ENCODE peak calls at places on chromosomes 3 and 15, in eight cellular contexts. L is GM12865, S is colonic mucosa, K is cardiac muscle cell, R is GM13976, T is mucosa of descending colon, Z is fibroblast of mammary gland, A is A673. M is an unnamed sample.

GRCh38 chr15:85488997-85489396 is 108.6 kb downstream of the AKAP13 start:
- DNase-seq in L (no peak), S (no peak), K (no peak), R (no peak), T (no peak), Z (no peak), A (no peak), M (no peak)

GRCh38 chr15:101038327-101039003 is 119.3 kb downstream of the LRRK1 start:
- DNase-seq in L (no peak), S (peak; percentile 2), K (no peak), R (no peak), T (no peak), Z (no peak), A (no peak), M (no peak)

GRCh38 chr3:155382396-155383042 is 89.0 kb upstream of the STRIT1 start:
- DNase-seq in L (peak; percentile 38), S (peak; percentile 75), K (peak; percentile 68), R (peak; percentile 28), T (peak; percentile 63), Z (peak; percentile 73), A (peak; percentile 80), M (peak; percentile 39)

GRCh38 chr3:48408823-48409281 is 21.0 kb downstream of the PLXNB1 start:
- DNase-seq in L (no peak), S (peak; percentile 15), K (no peak), R (peak; percentile 35), T (no peak), Z (no peak), A (no peak), M (no peak)

GRCh38 chr3:152030320-152030719 is 156.9 kb downstream of the SUCNR1 start:
- DNase-seq in L (no peak), S (no peak), K (no peak), R (no peak), T (no peak), Z (no peak), A (no peak), M (no peak)

GRCh38 chr15:96273317-96274086 is 57.0 kb upstream of the NR2F2 start:
- DNase-seq in L (peak; percentile 28), S (no peak), K (peak; percentile 90), R (no peak), T (no peak), Z (peak; percentile 100), A (peak; percentile 54), M (peak; percentile 61)

GRCh38 chr3:65907232-65908130 is 131.2 kb downstream of the MAGI1 start:
- DNase-seq in L (peak; percentile 12), S (no peak), K (no peak), R (no peak), T (no peak), Z (no peak), A (no peak), M (no peak)

GRCh38 chr3:55309336-55309735 is 177.8 kb downstream of the WNT5A start:
- DNase-seq in L (no peak), S (no peak), K (no peak), R (no peak), T (no peak), Z (peak; percentile 92), A (no peak), M (no peak)

DNA sequence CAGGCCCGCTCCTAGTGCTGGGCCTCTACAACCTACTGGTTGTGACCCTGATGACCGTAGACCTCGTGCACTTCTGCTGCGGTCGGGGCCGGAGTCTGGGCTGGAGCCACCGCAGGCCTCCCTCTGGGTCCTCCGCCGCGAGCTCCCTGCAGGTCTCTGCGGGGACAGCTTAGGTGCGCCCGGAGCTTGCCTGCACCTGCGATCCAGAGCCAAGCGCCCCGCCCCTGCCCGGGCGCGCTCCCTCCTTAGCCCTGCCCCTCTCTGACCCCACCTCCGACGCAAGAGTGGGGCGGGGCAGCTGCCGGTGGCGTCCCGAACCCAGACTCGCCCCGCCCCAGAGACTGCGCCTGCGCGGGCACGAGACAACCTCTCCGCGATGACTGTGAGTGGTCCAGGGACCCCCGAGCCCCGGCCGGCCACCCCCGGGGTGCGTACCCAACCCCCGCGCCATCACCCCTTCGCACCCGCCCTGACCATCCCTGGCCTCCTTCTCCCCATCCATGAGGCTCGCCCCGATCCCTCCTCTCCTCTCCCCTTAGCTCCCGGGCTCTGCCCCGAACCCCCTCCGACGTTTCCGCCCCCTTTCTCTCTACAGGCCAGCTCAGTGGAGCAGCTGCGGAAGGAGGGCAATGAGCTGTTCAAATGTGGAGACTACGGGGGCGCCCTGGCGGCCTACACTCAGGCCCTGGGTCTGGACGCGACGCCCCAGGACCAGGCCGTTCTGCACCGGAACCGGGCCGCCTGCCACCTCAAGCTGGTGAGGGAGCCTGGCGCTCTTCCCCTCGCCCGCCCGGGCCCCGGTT is at the start of gene UNC45A:
- DNase-seq in L (peak; percentile 94), S (peak; percentile 98), K (peak; percentile 86), R (peak; percentile 99), T (peak; percentile 98), Z (peak; percentile 78), A (peak; percentile 94), M (peak; percentile 97)
- TF ChIP-seq CTCF in L (no peak), S (no peak), K (no peak), R (no peak), T (no peak), Z (no peak), A (no peak), M (no peak)

GRCh38 chr3:9933561-9934234 is at the start of gene CRELD1:
- DNase-seq in L (peak; percentile 97), S (peak; percentile 96), K (peak; percentile 96), R (peak; percentile 96), T (peak; percentile 98), Z (peak; percentile 84), A (peak; percentile 97), M (peak; percentile 97)

GRCh38 chr3:9932535-9932842 is 1.1 kb upstream of the CRELD1 start:
- DNase-seq in L (no peak), S (no peak), K (no peak), R (no peak), T (no peak), Z (no peak), A (no peak), M (no peak)

GRCh38 chr3:9928158-9928557 is 5.5 kb upstream of the CRELD1 start:
- DNase-seq in L (no peak), S (no peak), K (no peak), R (no peak), T (no peak), Z (no peak), A (no peak), M (no peak)

GRCh38 chr3:9932843-9933560 is 632 bp upstream of the CRELD1 start:
- DNase-seq in L (peak; percentile 91), S (peak; percentile 87), K (peak; percentile 86), R (peak; percentile 89), T (peak; percentile 92), Z (peak; percentile 75), A (peak; percentile 88), M (peak; percentile 95)

GRCh38 chr3:9930804-9931418 is 2.7 kb upstream of the CRELD1 start:
- DNase-seq in L (peak; percentile 34), S (no peak), K (no peak), R (no peak), T (no peak), Z (no peak), A (peak; percentile 22), M (peak; percentile 39)
- TF ChIP-seq CTCF in L (peak; percentile 7), S (no peak), K (no peak), R (peak; percentile 34), T (no peak), Z (peak; percentile 16), A (peak; percentile 25), M (peak; percentile 6)

DNA sequence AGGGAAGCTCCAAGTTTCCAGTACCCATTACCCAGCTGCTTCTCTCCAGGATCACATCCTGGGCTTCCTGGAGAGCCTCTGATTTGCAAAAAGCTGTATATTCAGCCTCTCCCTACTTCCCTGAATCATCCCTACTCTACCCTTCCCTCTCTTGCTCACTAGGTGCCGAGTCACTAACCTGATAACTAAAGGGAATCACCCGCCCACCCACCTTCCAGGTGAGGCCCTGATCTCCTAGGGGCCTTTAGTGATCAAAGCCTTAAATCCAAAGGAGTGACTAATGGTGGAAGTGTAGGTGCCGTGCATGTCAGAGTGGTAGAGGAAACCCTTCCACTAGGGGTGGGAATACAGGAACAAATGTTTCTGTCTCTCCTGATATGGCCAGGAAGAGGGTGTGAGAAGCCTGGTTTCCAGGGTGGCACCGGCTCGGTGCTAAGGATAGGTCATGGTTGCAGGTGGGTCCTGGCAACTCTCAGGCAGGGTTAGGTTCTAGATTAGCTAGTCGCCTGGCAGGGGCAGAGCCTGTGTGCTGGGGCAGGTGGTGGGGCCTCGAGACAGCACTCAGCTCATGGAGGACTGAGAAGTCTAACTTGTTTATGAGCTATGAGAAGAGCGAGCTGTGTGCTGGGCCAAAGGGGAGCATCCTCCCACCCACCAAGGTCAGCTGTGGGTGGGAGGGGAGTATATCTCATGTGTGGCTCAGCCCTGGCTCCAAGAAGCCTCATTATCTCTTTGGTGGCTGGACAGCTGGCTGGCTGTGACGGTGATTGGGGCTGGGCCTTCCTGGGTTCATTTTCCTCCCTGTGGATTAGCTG is 10.1 kb downstream of the SEMA7A start:
- DNase-seq in L (no peak), S (no peak), K (no peak), R (peak; percentile 58), T (no peak), Z (no peak), A (no peak), M (no peak)
- TF ChIP-seq CTCF in L (no peak), S (no peak), K (no peak), R (no peak), T (no peak), Z (no peak), A (no peak), M (no peak)

DNA sequence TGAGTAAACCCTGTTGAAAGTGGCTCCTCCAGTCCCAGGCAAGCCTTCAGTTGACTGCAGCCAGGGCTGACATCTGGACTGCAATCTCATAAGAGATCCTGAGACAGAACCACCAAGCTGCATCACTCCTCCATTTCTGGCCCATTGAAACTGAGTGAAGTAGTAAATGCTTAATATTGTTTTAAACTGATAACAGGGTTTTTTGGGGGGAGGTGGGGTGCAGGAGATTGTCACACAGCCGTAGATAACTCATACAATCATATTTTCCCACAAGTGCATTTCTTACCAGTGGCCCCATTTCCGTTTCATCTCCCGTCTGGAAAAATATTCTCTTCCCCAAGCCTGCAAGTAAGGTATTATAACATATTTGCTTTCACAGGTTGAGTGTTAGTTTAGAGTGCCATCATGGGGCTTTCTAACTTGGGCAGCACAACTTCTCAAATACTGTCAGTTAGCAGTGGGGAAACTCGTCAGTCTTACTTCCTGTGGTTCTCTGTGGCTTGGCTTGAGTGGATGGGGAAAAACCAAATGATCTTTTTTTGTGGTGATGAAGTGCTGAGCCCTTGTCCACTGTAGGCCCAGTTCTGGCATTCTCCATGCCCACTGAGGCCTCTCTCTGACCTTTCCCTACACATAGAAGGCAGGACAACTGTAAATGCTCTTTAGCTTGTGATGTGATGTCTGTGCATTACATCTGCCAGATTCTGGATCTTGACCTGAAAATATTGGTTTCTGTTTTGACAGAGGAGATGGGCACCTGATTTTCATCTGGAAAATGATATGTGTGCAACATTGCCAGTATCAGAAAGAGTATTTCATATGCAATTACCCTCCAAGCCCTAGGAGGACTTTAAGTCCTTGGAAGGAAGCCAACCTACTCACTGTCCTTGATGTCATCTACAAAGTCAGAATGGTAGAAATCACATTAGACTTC is 90.1 kb upstream of the BHLHE40 start:
- DNase-seq in L (peak; percentile 79), S (no peak), K (no peak), R (peak; percentile 51), T (no peak), Z (peak; percentile 67), A (no peak), M (peak; percentile 59)
- TF ChIP-seq CTCF in L (no peak), S (no peak), K (no peak), R (peak; percentile 37), T (no peak), Z (no peak), A (no peak), M (no peak)

M was measured in activated CD8-positive, alpha-beta T cell treated with anti-CD3 and anti-CD28 coated beads for 36 hours.